ENCODE peak calls at places on chromosome 21, in seven cellular contexts. One of them, this sample, is unnamed.

GRCh38 chr21:46637952-46638746 is 2.7 kb downstream of the PRMT2 start:
- DNase-seq in kidney epithelial cell: no peak
- DNase-seq in heart left ventricle: no peak
- DNase-seq in esophagus squamous epithelium: no peak
- DNase-seq in heart right ventricle: no peak
- DNase-seq in ovary: no peak
- DNase-seq in fibroblast of lung: no peak
- DNase-seq in this sample: no peak

GRCh38 chr21:32233722-32234301 is 45.0 kb downstream of the MIS18A start:
- DNase-seq in ovary: no peak
- DNase-seq in heart left ventricle: no peak
- DNase-seq in heart right ventricle: no peak
- DNase-seq in esophagus squamous epithelium: no peak
- DNase-seq in fibroblast of lung: no peak
- DNase-seq in kidney epithelial cell: no peak
- DNase-seq in this sample: no peak

GRCh38 chr21:36034211-36034913 is 26.0 kb downstream of the SETD4 start:
- DNase-seq in heart left ventricle: no peak
- DNase-seq in heart right ventricle: no peak
- DNase-seq in fibroblast of lung: no peak
- DNase-seq in esophagus squamous epithelium: no peak
- DNase-seq in ovary: no peak
- DNase-seq in kidney epithelial cell: no peak
- DNase-seq in this sample: no peak

GRCh38 chr21:41564871-41565281 is 56.9 kb upstream of the TMPRSS2 start:
- DNase-seq in ovary: no peak
- DNase-seq in kidney epithelial cell: no peak
- DNase-seq in fibroblast of lung: no peak
- DNase-seq in heart left ventricle: no peak
- DNase-seq in esophagus squamous epithelium: no peak
- DNase-seq in heart right ventricle: no peak
- DNase-seq in this sample: peak; percentile 68

GRCh38 chr21:40386301-40386911 is 460.6 kb downstream of the DSCAM start:
- DNase-seq in ovary: no peak
- DNase-seq in heart left ventricle: peak; percentile 69
- DNase-seq in kidney epithelial cell: no peak
- DNase-seq in fibroblast of lung: no peak
- DNase-seq in heart right ventricle: peak; percentile 31
- DNase-seq in esophagus squamous epithelium: no peak
- DNase-seq in this sample: no peak

GRCh38 chr21:28444567-28444966 is 548.1 kb downstream of the LTN1 start:
- DNase-seq in esophagus squamous epithelium: no peak
- DNase-seq in fibroblast of lung: no peak
- DNase-seq in kidney epithelial cell: no peak
- DNase-seq in heart right ventricle: peak; percentile 4
- DNase-seq in ovary: no peak
- DNase-seq in heart left ventricle: no peak
- DNase-seq in this sample: no peak

GRCh38 chr21:38790038-38790437 is 15.7 kb upstream of the ETS2 start:
- DNase-seq in ovary: no peak
- DNase-seq in heart left ventricle: no peak
- DNase-seq in esophagus squamous epithelium: no peak
- DNase-seq in fibroblast of lung: no peak
- DNase-seq in heart right ventricle: no peak
- DNase-seq in kidney epithelial cell: no peak
- DNase-seq in this sample: no peak

GRCh38 chr21:16194851-16195251 is 465.1 kb downstream of the USP25 start:
- DNase-seq in heart left ventricle: no peak
- DNase-seq in fibroblast of lung: peak; percentile 53
- DNase-seq in ovary: no peak
- DNase-seq in kidney epithelial cell: no peak
- DNase-seq in heart right ventricle: no peak
- DNase-seq in esophagus squamous epithelium: no peak
- DNase-seq in this sample: no peak

GRCh38 chr21:26405071-26405470 is 168.0 kb downstream of the CYYR1 start:
- DNase-seq in ovary: no peak
- DNase-seq in kidney epithelial cell: no peak
- DNase-seq in heart right ventricle: no peak
- DNase-seq in esophagus squamous epithelium: no peak
- DNase-seq in heart left ventricle: no peak
- DNase-seq in fibroblast of lung: peak; percentile 13
- DNase-seq in this sample: no peak

GRCh38 chr21:38917045-38917774 is 111.5 kb downstream of the ETS2 start:
- DNase-seq in heart right ventricle: no peak
- DNase-seq in ovary: no peak
- DNase-seq in esophagus squamous epithelium: no peak
- DNase-seq in heart left ventricle: no peak
- DNase-seq in kidney epithelial cell: no peak
- DNase-seq in fibroblast of lung: no peak
- DNase-seq in this sample: no peak

GRCh38 chr21:42706765-42707164 is 53.3 kb downstream of the PDE9A start:
- DNase-seq in fibroblast of lung: no peak
- DNase-seq in esophagus squamous epithelium: no peak
- DNase-seq in kidney epithelial cell: no peak
- DNase-seq in ovary: no peak
- DNase-seq in heart left ventricle: no peak
- DNase-seq in heart right ventricle: no peak
- DNase-seq in this sample: no peak
- H3K27me3 ChIP-seq in fibroblast of lung: no peaks in the 10 kb centered on the region
- H3K27me3 ChIP-seq in esophagus squamous epithelium: no peaks in the 10 kb centered on the region
- H3K27me3 ChIP-seq in kidney epithelial cell: peaks cover 28% of the 10 kb centered on the region
- H3K27me3 ChIP-seq in ovary: no peaks in the 10 kb centered on the region
- H3K27me3 ChIP-seq in heart left ventricle: no peaks in the 10 kb centered on the region
- H3K27me3 ChIP-seq in heart right ventricle: peaks cover 11% of the 10 kb centered on the region
- H3K27me3 ChIP-seq in this sample: peaks cover 2% of the 10 kb centered on the region

GRCh38 chr21:45510466-45510955 is 31.7 kb downstream of the SLC19A1 start:
- DNase-seq in heart right ventricle: no peak
- DNase-seq in esophagus squamous epithelium: no peak
- DNase-seq in heart left ventricle: peak; percentile 8
- DNase-seq in ovary: peak; percentile 25
- DNase-seq in fibroblast of lung: no peak
- DNase-seq in kidney epithelial cell: no peak
- DNase-seq in this sample: no peak

GRCh38 chr21:45507888-45508508 is 34.2 kb downstream of the SLC19A1 start:
- DNase-seq in esophagus squamous epithelium: no peak
- DNase-seq in ovary: peak; percentile 23
- DNase-seq in heart right ventricle: no peak
- DNase-seq in fibroblast of lung: no peak
- DNase-seq in heart left ventricle: no peak
- DNase-seq in kidney epithelial cell: no peak
- DNase-seq in this sample: no peak

GRCh38 chr21:45508607-45509565 is 33.4 kb downstream of the SLC19A1 start:
- DNase-seq in kidney epithelial cell: no peak
- DNase-seq in heart right ventricle: no peak
- DNase-seq in fibroblast of lung: no peak
- DNase-seq in ovary: peak; percentile 39
- DNase-seq in heart left ventricle: peak; percentile 20
- DNase-seq in esophagus squamous epithelium: no peak
- DNase-seq in this sample: no peak

GRCh38 chr21:45511007-45511406 is 31.2 kb downstream of the SLC19A1 start:
- DNase-seq in heart left ventricle: peak; percentile 14
- DNase-seq in esophagus squamous epithelium: no peak
- DNase-seq in heart right ventricle: no peak
- DNase-seq in ovary: peak; percentile 33
- DNase-seq in kidney epithelial cell: no peak
- DNase-seq in fibroblast of lung: no peak
- DNase-seq in this sample: no peak

DNA sequence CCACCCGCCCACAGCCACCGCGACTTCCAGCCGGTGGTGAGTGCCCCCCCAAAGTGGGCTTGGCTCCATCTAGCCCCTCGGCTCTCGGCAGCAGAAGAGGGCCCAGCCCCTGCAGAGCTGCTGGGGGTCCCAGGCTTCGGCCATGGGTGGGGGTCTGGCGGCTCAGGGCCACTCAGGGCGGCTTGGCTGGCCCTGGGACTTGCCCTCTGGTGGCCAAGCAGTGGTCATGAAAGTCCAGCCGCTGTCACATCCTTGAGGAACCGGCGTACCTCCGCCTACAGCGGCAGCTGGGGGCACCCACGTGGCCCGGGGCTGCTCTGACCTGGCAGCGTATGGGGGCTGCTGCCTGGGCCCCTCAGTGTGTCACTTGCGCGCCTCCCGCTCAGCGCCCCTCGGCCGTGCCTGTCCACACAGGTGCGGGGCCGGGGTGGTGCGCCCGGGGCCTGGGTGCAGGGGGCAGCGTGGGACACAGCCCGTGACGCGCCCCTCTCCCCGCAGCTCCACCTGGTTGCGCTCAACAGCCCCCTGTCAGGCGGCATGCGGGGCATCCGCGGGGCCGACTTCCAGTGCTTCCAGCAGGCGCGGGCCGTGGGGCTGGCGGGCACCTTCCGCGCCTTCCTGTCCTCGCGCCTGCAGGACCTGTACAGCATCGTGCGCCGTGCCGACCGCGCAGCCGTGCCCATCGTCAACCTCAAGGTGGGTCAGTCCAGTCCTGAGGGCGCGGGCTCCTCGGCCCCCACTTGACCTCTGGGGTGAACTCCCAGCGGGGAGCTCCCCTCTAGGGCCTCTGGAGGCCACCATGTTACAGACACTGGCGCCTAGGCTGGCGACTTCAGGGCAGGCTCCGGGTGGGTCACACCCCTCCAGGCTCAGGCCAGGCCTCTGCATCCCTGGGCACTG is 32.4 kb downstream of the SLC19A1 start:
- DNase-seq in fibroblast of lung: no peak
- DNase-seq in heart left ventricle: peak; percentile 24
- DNase-seq in kidney epithelial cell: no peak
- DNase-seq in esophagus squamous epithelium: no peak
- DNase-seq in ovary: peak; percentile 38
- DNase-seq in heart right ventricle: no peak
- DNase-seq in this sample: no peak
- TF ChIP-seq CTCF in fibroblast of lung: no peak
- TF ChIP-seq CTCF in heart left ventricle: no peak
- TF ChIP-seq CTCF in kidney epithelial cell: no peak
- TF ChIP-seq CTCF in esophagus squamous epithelium: no peak
- TF ChIP-seq CTCF in ovary: peak; percentile 23
- TF ChIP-seq CTCF in heart right ventricle: no peak
- TF ChIP-seq CTCF in this sample: no peak

DNA sequence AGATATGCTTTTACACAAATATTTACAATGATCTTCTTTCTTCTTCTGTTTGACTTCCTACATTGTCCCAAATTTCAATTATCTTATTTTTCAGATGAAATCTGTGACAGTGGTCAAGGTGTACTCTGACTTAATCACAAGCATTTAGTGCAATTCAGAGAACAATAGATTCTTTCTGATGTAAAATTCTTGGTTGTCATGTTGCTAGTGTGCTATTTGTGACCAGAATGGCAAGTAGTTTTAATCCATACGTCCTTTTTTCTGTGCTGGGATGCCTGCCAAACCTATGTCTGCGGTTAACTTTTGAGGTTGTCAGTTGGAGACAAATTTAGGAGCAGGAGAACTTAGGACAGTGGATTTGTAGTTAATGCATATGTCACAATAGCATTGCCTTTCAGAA is 30.9 kb downstream of the NCAM2 start:
- DNase-seq in fibroblast of lung: peak; percentile 58
- DNase-seq in heart right ventricle: no peak
- DNase-seq in heart left ventricle: no peak
- DNase-seq in kidney epithelial cell: no peak
- DNase-seq in esophagus squamous epithelium: no peak
- DNase-seq in ovary: no peak
- DNase-seq in this sample: no peak
- H3K4me3 ChIP-seq in fibroblast of lung: no peak overlapping the region
- H3K4me3 ChIP-seq in heart right ventricle: no peak overlapping the region
- H3K4me3 ChIP-seq in heart left ventricle: no peak overlapping the region
- H3K4me3 ChIP-seq in kidney epithelial cell: no peak overlapping the region
- H3K4me3 ChIP-seq in esophagus squamous epithelium: no peak overlapping the region
- H3K4me3 ChIP-seq in ovary: no peak overlapping the region
- H3K4me3 ChIP-seq in this sample: no peak overlapping the region

GRCh38 chr21:27421654-27422053 is 454.8 kb upstream of the ADAMTS5 start:
- DNase-seq in fibroblast of lung: no peak
- DNase-seq in esophagus squamous epithelium: no peak
- DNase-seq in heart left ventricle: no peak
- DNase-seq in heart right ventricle: no peak
- DNase-seq in ovary: no peak
- DNase-seq in kidney epithelial cell: no peak
- DNase-seq in this sample: no peak
- H3K27me3 ChIP-seq in fibroblast of lung: no peaks in the 10 kb centered on the region
- H3K27me3 ChIP-seq in esophagus squamous epithelium: no peaks in the 10 kb centered on the region
- H3K27me3 ChIP-seq in heart left ventricle: no peaks in the 10 kb centered on the region
- H3K27me3 ChIP-seq in heart right ventricle: no peaks in the 10 kb centered on the region
- H3K27me3 ChIP-seq in ovary: no peaks in the 10 kb centered on the region
- H3K27me3 ChIP-seq in kidney epithelial cell: no peaks in the 10 kb centered on the region
- H3K27me3 ChIP-seq in this sample: no peaks in the 10 kb centered on the region

GRCh38 chr21:17925000-17925610 is 105.9 kb upstream of the C21orf91 start:
- DNase-seq in esophagus squamous epithelium: no peak
- DNase-seq in heart right ventricle: peak; percentile 63
- DNase-seq in fibroblast of lung: peak; percentile 61
- DNase-seq in kidney epithelial cell: no peak
- DNase-seq in heart left ventricle: no peak
- DNase-seq in ovary: no peak
- DNase-seq in this sample: no peak

GRCh38 chr21:17930102-17930501 is 110.9 kb upstream of the C21orf91 start:
- DNase-seq in kidney epithelial cell: no peak
- DNase-seq in esophagus squamous epithelium: no peak
- DNase-seq in ovary: no peak
- DNase-seq in heart left ventricle: no peak
- DNase-seq in fibroblast of lung: no peak
- DNase-seq in heart right ventricle: no peak
- DNase-seq in this sample: no peak

GRCh38 chr21:17925900-17926299 is 106.7 kb upstream of the C21orf91 start:
- DNase-seq in ovary: no peak
- DNase-seq in heart left ventricle: no peak
- DNase-seq in fibroblast of lung: peak; percentile 48
- DNase-seq in kidney epithelial cell: no peak
- DNase-seq in heart right ventricle: peak; percentile 16
- DNase-seq in esophagus squamous epithelium: no peak
- DNase-seq in this sample: no peak

GRCh38 chr21:17929514-17929913 is 110.4 kb upstream of the C21orf91 start:
- DNase-seq in esophagus squamous epithelium: no peak
- DNase-seq in ovary: no peak
- DNase-seq in kidney epithelial cell: no peak
- DNase-seq in heart right ventricle: no peak
- DNase-seq in heart left ventricle: no peak
- DNase-seq in fibroblast of lung: no peak
- DNase-seq in this sample: no peak

DNA sequence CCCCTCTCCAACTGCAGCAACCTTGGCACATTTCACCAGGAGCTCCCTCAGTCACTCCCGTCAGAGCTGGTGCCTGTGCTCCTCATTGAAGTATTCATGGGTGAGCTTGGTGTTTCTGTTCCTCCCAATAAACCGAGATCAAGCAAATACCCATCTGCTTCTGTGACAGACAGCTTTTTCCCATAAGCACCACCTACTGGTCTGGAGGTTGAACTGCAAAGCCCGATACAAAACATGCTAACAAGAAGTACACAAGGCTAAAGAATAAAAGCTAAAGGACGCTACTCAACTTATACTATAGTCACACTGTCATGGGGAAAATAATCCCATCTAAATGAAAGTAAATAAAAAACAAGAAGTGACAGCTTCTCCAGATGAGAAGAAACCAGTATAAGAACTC is 111.9 kb upstream of the C21orf91 start:
- DNase-seq in fibroblast of lung: no peak
- DNase-seq in heart left ventricle: no peak
- DNase-seq in heart right ventricle: no peak
- DNase-seq in ovary: no peak
- DNase-seq in kidney epithelial cell: no peak
- DNase-seq in esophagus squamous epithelium: no peak
- DNase-seq in this sample: no peak
- TF ChIP-seq CTCF in fibroblast of lung: peak; percentile 13
- TF ChIP-seq CTCF in heart left ventricle: no peak
- TF ChIP-seq CTCF in heart right ventricle: peak; percentile 26
- TF ChIP-seq CTCF in ovary: no peak
- TF ChIP-seq CTCF in kidney epithelial cell: peak; percentile 37
- TF ChIP-seq CTCF in esophagus squamous epithelium: peak; percentile 20
- TF ChIP-seq CTCF in this sample: peak; percentile 22

This sample was measured in BJ.